ENCODE peak calls at places on chromosome 4, in nine cellular contexts. O is right atrium auricular region, D is choroid plexus epithelial cell, M is lower lobe of right lung, I is nephron progenitor cell, E is WTC11, V is progenitor cell of endocrine pancreas, U is left lung, N is colonic mucosa. Z is an unnamed sample.

GRCh38 chr4:76637704-76638361 is 202.8 kb downstream of the SHROOM3 start:
- DNase-seq in O (no peak), D (no peak), M (no peak), I (no peak), E (no peak), V (no peak), U (no peak), N (no peak), Z (no peak)

GRCh38 chr4:65661469-65661868 is 8.8 kb downstream of the EPHA5 start:
- DNase-seq in O (no peak), D (peak), M (peak), I (no peak), E (peak), V (no peak), U (no peak), N (no peak), Z (no peak)

GRCh38 chr4:82721819-82722423 is 76.7 kb downstream of the SCD5 start:
- DNase-seq in O (no peak), D (peak), M (no peak), I (peak), E (no peak), V (no peak), U (no peak), N (no peak), Z (no peak)

GRCh38 chr4:162162672-162163071 is 1.1 kb downstream of the FSTL5 start:
- DNase-seq in O (no peak), D (no peak), M (no peak), I (no peak), E (no peak), V (no peak), U (no peak), N (no peak), Z (no peak)

GRCh38 chr4:132332932-132333722 is 816.0 kb upstream of the PCDH10 start:
- DNase-seq in O (no peak), D (peak), M (no peak), I (no peak), E (no peak), V (no peak), U (no peak), N (no peak), Z (no peak)

GRCh38 chr4:89847571-89848325 is 10.8 kb upstream of the SNCA start:
- DNase-seq in O (no peak), D (no peak), M (no peak), I (peak), E (no peak), V (no peak), U (no peak), N (no peak), Z (no peak)

GRCh38 chr4:25466966-25467697 is 90.1 kb downstream of the ANAPC4 start:
- DNase-seq in O (no peak), D (peak), M (no peak), I (no peak), E (no peak), V (no peak), U (no peak), N (no peak), Z (no peak)

GRCh38 chr4:124322234-124322831 is 390.2 kb downstream of the ANKRD50 start:
- DNase-seq in O (no peak), D (peak), M (no peak), I (no peak), E (no peak), V (no peak), U (no peak), N (no peak), Z (no peak)

GRCh38 chr4:90840828-90841227 is 713.6 kb downstream of the CCSER1 start:
- DNase-seq in O (no peak), D (no peak), M (no peak), I (no peak), E (no peak), V (no peak), U (no peak), N (no peak), Z (no peak)

GRCh38 chr4:111957992-111958391 is 187.3 kb upstream of the FAM241A start:
- DNase-seq in O (no peak), D (no peak), M (no peak), I (no peak), E (no peak), V (no peak), U (no peak), N (peak), Z (no peak)

GRCh38 chr4:2437475-2438215 is 18.9 kb downstream of the CFAP99 start:
- DNase-seq in O (no peak), D (no peak), M (no peak), I (no peak), E (no peak), V (no peak), U (no peak), N (no peak), Z (no peak)

GRCh38 chr4:110808371-110808878 is 185.5 kb upstream of the PITX2 start:
- DNase-seq in O (no peak), D (peak), M (no peak), I (no peak), E (no peak), V (no peak), U (no peak), N (no peak), Z (no peak)

GRCh38 chr4:5033266-5033945 is 14.1 kb upstream of the CYTL1 start:
- DNase-seq in O (no peak), D (no peak), M (no peak), I (no peak), E (no peak), V (no peak), U (no peak), N (no peak), Z (no peak)

GRCh38 chr4:152454398-152455011 is 81.4 kb downstream of the FBXW7 start:
- DNase-seq in O (no peak), D (peak), M (no peak), I (no peak), E (no peak), V (no peak), U (no peak), N (no peak), Z (no peak)

GRCh38 chr4:77240469-77241066 is 83.6 kb downstream of the CCNG2 start:
- DNase-seq in O (no peak), D (peak), M (peak), I (peak), E (peak), V (peak), U (peak), N (peak), Z (peak)

GRCh38 chr4:166577639-166578038 is 656.7 kb downstream of the SPOCK3 start:
- DNase-seq in O (no peak), D (no peak), M (no peak), I (no peak), E (no peak), V (no peak), U (no peak), N (no peak), Z (no peak)

GRCh38 chr4:107629318-107629717 is 90.7 kb downstream of the PAPSS1 start:
- DNase-seq in O (no peak), D (no peak), M (no peak), I (no peak), E (no peak), V (no peak), U (no peak), N (no peak), Z (no peak)

GRCh38 chr4:122992111-122992510 is 69.7 kb upstream of the NUDT6 start:
- DNase-seq in O (no peak), D (peak), M (no peak), I (no peak), E (no peak), V (no peak), U (no peak), N (no peak), Z (no peak)

GRCh38 chr4:829291-829690 is 3.4 kb upstream of the CPLX1 start:
- DNase-seq in O (no peak), D (no peak), M (peak), I (no peak), E (no peak), V (no peak), U (peak), N (no peak), Z (peak)

GRCh38 chr4:76909711-76910110 is 11.8 kb upstream of the SOWAHB start:
- DNase-seq in O (no peak), D (no peak), M (no peak), I (no peak), E (no peak), V (no peak), U (no peak), N (no peak), Z (no peak)

GRCh38 chr4:144547678-144548298 is 98.2 kb upstream of the HHIP start:
- DNase-seq in O (no peak), D (no peak), M (no peak), I (no peak), E (no peak), V (no peak), U (no peak), N (no peak), Z (no peak)
- TF ChIP-seq CTCF in O (no peak), D (no peak), M (no peak), I (no peak), E (no peak), V (no peak), U (no peak), N (no peak), Z (no peak)

DNA sequence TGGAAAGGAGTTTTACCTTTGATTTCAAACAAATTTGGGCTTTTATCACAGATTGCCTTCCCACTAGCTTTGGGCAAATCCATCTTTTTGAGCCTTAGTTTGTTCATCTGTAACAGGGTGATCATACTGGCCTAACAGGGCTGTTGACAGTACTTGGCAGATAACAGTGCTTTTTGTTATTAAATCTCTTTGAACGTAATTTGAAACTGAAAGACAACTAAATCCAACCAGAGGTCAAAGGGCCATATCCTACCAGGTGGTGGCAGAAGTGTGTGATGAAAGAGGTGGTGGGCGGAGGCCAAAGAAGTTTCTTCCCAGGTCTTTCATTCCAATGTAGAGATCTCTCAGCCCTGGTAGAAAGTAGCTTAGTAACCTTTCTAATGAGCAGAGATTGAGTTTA is 35.2 kb upstream of the TADA2B start:
- DNase-seq in O (no peak), D (peak), M (no peak), I (no peak), E (no peak), V (no peak), U (no peak), N (no peak), Z (no peak)
- TF ChIP-seq CTCF in O (no peak), D (no peak), M (no peak), I (no peak), E (no peak), V (no peak), U (no peak), N (no peak), Z (no peak)

GRCh38 chr4:8737075-8737474 is 134.6 kb downstream of the HMX1 start:
- DNase-seq in O (peak), D (no peak), M (no peak), I (no peak), E (no peak), V (no peak), U (no peak), N (no peak), Z (peak)
- TF ChIP-seq CTCF in O (no peak), D (no peak), M (no peak), I (no peak), E (no peak), V (no peak), U (no peak), N (no peak), Z (no peak)

GRCh38 chr4:149110499-149110898 is 668.3 kb upstream of the NR3C2 start:
- DNase-seq in O (no peak), D (no peak), M (no peak), I (no peak), E (no peak), V (no peak), U (no peak), N (peak), Z (no peak)

GRCh38 chr4:149108626-149109025 is 666.4 kb upstream of the NR3C2 start:
- DNase-seq in O (no peak), D (no peak), M (no peak), I (no peak), E (no peak), V (no peak), U (no peak), N (no peak), Z (no peak)

GRCh38 chr4:149113804-149114430 is 671.7 kb upstream of the NR3C2 start:
- DNase-seq in O (no peak), D (peak), M (no peak), I (no peak), E (no peak), V (no peak), U (no peak), N (no peak), Z (no peak)

GRCh38 chr4:149112109-149112508 is 669.9 kb upstream of the NR3C2 start:
- DNase-seq in O (no peak), D (no peak), M (no peak), I (no peak), E (no peak), V (no peak), U (no peak), N (no peak), Z (no peak)
- TF ChIP-seq CTCF in O (no peak), D (no peak), M (no peak), I (no peak), E (no peak), V (no peak), U (no peak), N (no peak), Z (no peak)

DNA sequence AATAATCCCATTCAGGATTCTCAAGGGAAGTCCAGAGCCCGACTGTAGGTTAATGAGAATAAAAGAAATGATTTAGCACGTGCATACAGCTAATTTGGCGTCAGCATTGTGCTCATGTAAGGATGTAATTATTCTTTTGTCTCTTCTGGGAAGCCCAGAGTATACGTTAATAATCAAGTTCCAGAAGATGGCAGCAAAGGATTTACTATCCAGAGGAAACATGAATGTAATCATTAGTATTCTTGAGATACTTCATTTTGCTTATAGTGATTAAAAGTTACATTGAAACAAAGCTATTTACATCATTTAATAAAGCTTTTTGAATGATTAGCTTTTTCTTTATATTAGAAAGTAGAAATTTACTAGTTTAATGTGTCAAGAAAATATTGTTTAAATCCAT is 27.1 kb upstream of the MAP9 start:
- DNase-seq in O (no peak), D (peak), M (no peak), I (no peak), E (no peak), V (no peak), U (no peak), N (no peak), Z (no peak)
- TF ChIP-seq CTCF in O (peak), D (peak), M (peak), I (no peak), E (no peak), V (peak), U (no peak), N (no peak), Z (peak)

DNA sequence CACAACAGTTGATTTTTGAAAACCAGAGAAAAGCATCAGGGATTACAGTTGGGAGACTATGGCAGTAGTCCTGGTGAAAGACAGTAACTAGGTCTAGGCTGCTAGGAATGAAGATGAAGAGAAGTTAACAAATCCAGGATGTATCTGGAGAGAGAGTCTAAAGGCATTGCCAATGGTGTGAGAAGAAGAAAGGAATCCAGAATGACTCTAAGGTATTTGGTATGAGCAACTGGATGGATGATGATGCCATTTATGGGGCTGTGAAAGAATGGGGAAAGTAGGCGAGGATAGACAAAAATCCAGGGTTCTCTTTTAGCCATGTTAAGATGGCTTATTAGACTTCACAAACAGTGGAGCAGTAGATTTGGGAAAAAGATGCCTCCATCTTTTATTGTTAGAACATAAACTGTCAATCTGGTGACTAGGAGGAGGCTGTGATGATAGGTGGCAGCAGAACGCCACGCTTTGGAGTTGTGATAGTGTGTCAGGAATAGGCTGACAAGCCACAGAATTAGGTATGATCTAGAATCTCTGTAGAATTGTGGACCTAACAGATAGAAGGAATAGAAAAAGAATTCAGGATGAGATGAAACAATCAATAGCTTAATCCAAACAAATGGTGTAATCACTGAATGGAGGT is 27.3 kb upstream of the JADE1 start:
- DNase-seq in O (no peak), D (no peak), M (no peak), I (no peak), E (peak), V (no peak), U (no peak), N (peak), Z (no peak)
- TF ChIP-seq CTCF in O (peak), D (no peak), M (peak), I (no peak), E (no peak), V (no peak), U (no peak), N (peak), Z (peak)

DNA sequence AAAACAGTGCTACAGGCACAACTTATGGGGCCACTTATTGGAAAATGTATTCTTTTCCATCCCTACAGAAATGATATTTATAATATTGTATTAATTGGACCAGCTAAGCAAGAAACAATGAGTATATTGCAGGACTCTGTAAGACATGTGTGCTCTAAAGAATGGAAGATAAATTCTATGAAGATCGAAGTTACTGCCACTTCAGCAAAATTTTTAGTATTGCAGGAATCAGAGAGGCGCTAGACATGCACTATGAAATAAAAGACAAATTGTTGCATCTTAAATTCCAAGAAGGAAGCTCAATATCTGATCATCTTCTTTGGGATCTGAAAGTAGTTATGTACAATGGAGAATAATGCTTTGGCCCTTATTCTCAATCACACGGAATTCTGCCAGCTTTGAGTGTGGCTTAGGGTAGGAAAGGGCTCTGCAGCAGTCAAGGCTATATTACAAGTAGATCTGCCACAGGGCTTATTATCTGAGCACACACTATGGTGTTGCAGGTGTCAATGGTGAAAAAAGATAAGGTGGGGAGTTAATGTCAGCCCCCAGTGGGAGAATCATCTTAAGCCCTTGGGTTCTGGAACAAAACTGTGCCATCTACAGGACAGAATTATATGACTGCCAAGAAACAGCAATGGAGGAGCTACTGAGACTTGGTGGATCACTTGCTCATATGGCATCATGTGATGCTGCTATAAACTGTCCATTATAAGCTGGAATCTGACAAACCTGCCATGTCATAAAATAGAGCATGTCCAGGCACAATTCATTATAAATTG is 334.0 kb upstream of the NDST3 start:
- DNase-seq in O (no peak), D (no peak), M (no peak), I (no peak), E (no peak), V (no peak), U (no peak), N (no peak), Z (no peak)
- TF ChIP-seq CTCF in O (no peak), D (no peak), M (no peak), I (peak), E (no peak), V (peak), U (no peak), N (no peak), Z (peak)

GRCh38 chr4:40550900-40551546 is 78.6 kb downstream of the RBM47 start:
- DNase-seq in O (no peak), D (peak), M (no peak), I (no peak), E (no peak), V (no peak), U (no peak), N (peak), Z (no peak)
- TF ChIP-seq CTCF in O (no peak), D (peak), M (peak), I (no peak), E (no peak), V (peak), U (peak), N (peak), Z (peak)

GRCh38 chr4:54064317-54065275 is at the start of gene CHIC2:
- DNase-seq in O (peak), D (peak), M (peak), I (peak), E (peak), V (peak), U (peak), N (peak), Z (peak)
- TF ChIP-seq CTCF in O (no peak), D (no peak), M (no peak), I (no peak), E (no peak), V (no peak), U (no peak), N (no peak), Z (no peak)

GRCh38 chr4:40840985-40841571 is 91.3 kb downstream of the NSUN7 start:
- DNase-seq in O (peak), D (peak), M (peak), I (peak), E (peak), V (peak), U (peak), N (peak), Z (peak)
- TF ChIP-seq CTCF in O (peak), D (peak), M (peak), I (peak), E (peak), V (peak), U (peak), N (peak), Z (peak)

Z was measured in upper lobe of right lung.